ENCODE peak calls at places on chromosomes 2 and 18, in seven cellular contexts. N is SJSA1; I is activated CD8-positive, alpha-beta memory T cell treated with anti-CD3 and anti-CD28 coated beads, Interleukin-2, amount 50 U/mL, for 48 hours; K is PC-3; P is left cardiac atrium; C is C1 segment of cervical spinal cord; U is AG04450. G is an unnamed sample.

GRCh38 chr2:61419570-61419969 is 51.3 kb downstream of the USP34 start:
- DNase-seq in N (no peak), I (no peak), K (no peak), P (no peak), C (no peak), U (no peak), G (no peak)

GRCh38 chr2:82779981-82780380 is 1679.1 kb downstream of the SUCLG1 start:
- DNase-seq in N (no peak), I (no peak), K (peak), P (no peak), C (no peak), U (no peak), G (no peak)

GRCh38 chr2:130337735-130338325 is 4.9 kb upstream of the IMP4 start:
- DNase-seq in N (peak), I (no peak), K (no peak), P (no peak), C (no peak), U (peak), G (no peak)

GRCh38 chr2:44286884-44287638 is 11.8 kb downstream of the SLC3A1 start:
- DNase-seq in N (no peak), I (no peak), K (peak), P (no peak), C (no peak), U (no peak), G (no peak)

GRCh38 chr2:197613509-197613987 is 61.8 kb downstream of the RFTN2 start:
- DNase-seq in N (no peak), I (no peak), K (peak), P (no peak), C (no peak), U (no peak), G (no peak)

GRCh38 chr2:113965644-113966043 is 75.8 kb downstream of the ACTR3 start:
- DNase-seq in N (no peak), I (no peak), K (peak), P (no peak), C (no peak), U (no peak), G (no peak)

GRCh38 chr2:84077504-84077903 is 381.6 kb downstream of the SUCLG1 start:
- DNase-seq in N (peak), I (no peak), K (peak), P (no peak), C (no peak), U (no peak), G (no peak)

GRCh38 chr2:14321357-14321756 is 311.2 kb upstream of the LRATD1 start:
- DNase-seq in N (no peak), I (no peak), K (no peak), P (no peak), C (no peak), U (no peak), G (no peak)

GRCh38 chr18:77105021-77105420 is 27.6 kb downstream of the MBP start:
- DNase-seq in N (no peak), I (peak), K (no peak), P (no peak), C (no peak), U (no peak), G (no peak)

GRCh38 chr18:78751664-78752063 is 228.0 kb upstream of the SALL3 start:
- DNase-seq in N (no peak), I (peak), K (no peak), P (no peak), C (no peak), U (no peak), G (no peak)

GRCh38 chr2:43568226-43568625 is 27.6 kb downstream of the THADA start:
- DNase-seq in N (no peak), I (no peak), K (no peak), P (no peak), C (no peak), U (no peak), G (no peak)

GRCh38 chr2:164840930-164841718 is 499 bp downstream of the COBLL1 start:
- DNase-seq in N (peak), I (peak), K (peak), P (peak), C (peak), U (no peak), G (no peak)

GRCh38 chr18:23067236-23067635 is 68.0 kb upstream of the CABLES1 start:
- DNase-seq in N (no peak), I (no peak), K (peak), P (no peak), C (no peak), U (no peak), G (no peak)

GRCh38 chr2:54081574-54081973 is 33.8 kb upstream of the ACYP2 start:
- DNase-seq in N (no peak), I (peak), K (peak), P (no peak), C (no peak), U (no peak), G (no peak)

GRCh38 chr2:97712693-97713295 is 582 bp upstream of the ZAP70 start:
- DNase-seq in N (no peak), I (peak), K (no peak), P (no peak), C (no peak), U (no peak), G (no peak)

GRCh38 chr2:207484444-207485391 is 45.0 kb upstream of the CREB1 start:
- DNase-seq in N (no peak), I (no peak), K (no peak), P (no peak), C (no peak), U (no peak), G (peak)

GRCh38 chr18:9174302-9174701 is 37.7 kb downstream of the ANKRD12 start:
- DNase-seq in N (no peak), I (no peak), K (no peak), P (no peak), C (no peak), U (no peak), G (no peak)

GRCh38 chr2:129233166-129233565 is 746.3 kb upstream of the RAB6C start:
- DNase-seq in N (no peak), I (no peak), K (no peak), P (no peak), C (no peak), U (no peak), G (peak)

GRCh38 chr18:39799010-39799409 is 2156.0 kb upstream of the PIK3C3 start:
- DNase-seq in N (no peak), I (no peak), K (peak), P (no peak), C (no peak), U (no peak), G (no peak)

GRCh38 chr2:24012521-24013245 is 2.8 kb downstream of the MFSD2B start:
- DNase-seq in N (no peak), I (no peak), K (no peak), P (no peak), C (no peak), U (no peak), G (no peak)

GRCh38 chr2:66771359-66771978 is 336.5 kb downstream of the MEIS1 start:
- DNase-seq in N (no peak), I (no peak), K (peak), P (no peak), C (no peak), U (no peak), G (no peak)

GRCh38 chr2:157257312-157258252 is at the start of gene GALNT5:
- DNase-seq in N (no peak), I (no peak), K (no peak), P (peak), C (no peak), U (no peak), G (no peak)

GRCh38 chr2:70785137-70785911 is 5.1 kb downstream of the FIGLA start:
- DNase-seq in N (no peak), I (peak), K (peak), P (peak), C (no peak), U (no peak), G (no peak)

GRCh38 chr2:226079677-226080076 is 680.2 kb downstream of the NYAP2 start:
- DNase-seq in N (peak), I (no peak), K (peak), P (no peak), C (no peak), U (peak), G (no peak)

GRCh38 chr2:144950874-144951560 is 431.1 kb upstream of the ZEB2 start:
- DNase-seq in N (peak), I (no peak), K (peak), P (no peak), C (no peak), U (peak), G (no peak)

GRCh38 chr2:158501301-158501700 is 44.5 kb downstream of the PKP4 start:
- DNase-seq in N (no peak), I (no peak), K (no peak), P (peak), C (peak), U (no peak), G (no peak)

GRCh38 chr2:78417355-78417754 is 608.1 kb upstream of the REG3G start:
- DNase-seq in N (no peak), I (no peak), K (no peak), P (no peak), C (no peak), U (no peak), G (no peak)

GRCh38 chr2:144460981-144461766 is 58.7 kb downstream of the ZEB2 start:
- DNase-seq in N (peak), I (no peak), K (no peak), P (peak), C (peak), U (peak), G (no peak)

GRCh38 chr18:58993260-58993659 is 128.6 kb downstream of the ZNF532 start:
- DNase-seq in N (peak), I (no peak), K (peak), P (no peak), C (no peak), U (no peak), G (no peak)

GRCh38 chr18:11520536-11520935 is 88.9 kb upstream of the SLC35G4 start:
- DNase-seq in N (no peak), I (no peak), K (no peak), P (no peak), C (no peak), U (no peak), G (no peak)

GRCh38 chr18:58584219-58585127 is 44.4 kb downstream of the ALPK2 start:
- DNase-seq in N (peak), I (no peak), K (peak), P (no peak), C (no peak), U (no peak), G (no peak)

GRCh38 chr2:46964835-46965560 is 49.4 kb upstream of the MCFD2 start:
- DNase-seq in N (no peak), I (no peak), K (peak), P (peak), C (no peak), U (no peak), G (no peak)